ENCODE peak calls at places on chromosomes 11 and 22, in ten cellular contexts. One of them, this sample, is unnamed.

GRCh38 chr11:115887316-115887715 is 383.1 kb upstream of the CADM1 start:
- DNase-seq in PC-9: no peak
- DNase-seq in AG04450: no peak
- DNase-seq in epithelial cell of esophagus: no peak
- DNase-seq in stomach: no peak
- DNase-seq in fibroblast of the aortic adventitia: no peak
- DNase-seq in ovary: no peak
- DNase-seq in thoracic aorta: no peak
- DNase-seq in HFF-Myc: no peak
- DNase-seq in fibroblast of lung: no peak
- DNase-seq in this sample: no peak

GRCh38 chr11:102111011-102111786 is 952 bp downstream of the YAP1 start:
- DNase-seq in PC-9: peak; percentile 82
- DNase-seq in AG04450: no peak
- DNase-seq in epithelial cell of esophagus: peak; percentile 80
- DNase-seq in stomach: peak; percentile 79
- DNase-seq in fibroblast of the aortic adventitia: peak; percentile 77
- DNase-seq in ovary: peak; percentile 88
- DNase-seq in thoracic aorta: peak; percentile 30
- DNase-seq in HFF-Myc: no peak
- DNase-seq in fibroblast of lung: peak; percentile 88
- DNase-seq in this sample: peak; percentile 89

GRCh38 chr22:43862074-43862881 is at the start of gene SULT4A1:
- DNase-seq in PC-9: peak; percentile 37
- DNase-seq in AG04450: no peak
- DNase-seq in epithelial cell of esophagus: peak; percentile 30
- DNase-seq in stomach: no peak
- DNase-seq in fibroblast of the aortic adventitia: peak; percentile 17
- DNase-seq in ovary: no peak
- DNase-seq in thoracic aorta: no peak
- DNase-seq in HFF-Myc: no peak
- DNase-seq in fibroblast of lung: peak; percentile 68
- DNase-seq in this sample: no peak

GRCh38 chr11:10727259-10727851 is 23.7 kb upstream of the CTR9 start:
- DNase-seq in PC-9: no peak
- DNase-seq in AG04450: peak; percentile 39
- DNase-seq in epithelial cell of esophagus: no peak
- DNase-seq in stomach: no peak
- DNase-seq in fibroblast of the aortic adventitia: no peak
- DNase-seq in ovary: no peak
- DNase-seq in thoracic aorta: no peak
- DNase-seq in HFF-Myc: peak; percentile 63
- DNase-seq in fibroblast of lung: peak; percentile 28
- DNase-seq in this sample: peak; percentile 94

GRCh38 chr22:24370426-24370825 is 57.0 kb upstream of the ADORA2A start:
- DNase-seq in PC-9: no peak
- DNase-seq in AG04450: no peak
- DNase-seq in epithelial cell of esophagus: no peak
- DNase-seq in stomach: no peak
- DNase-seq in fibroblast of the aortic adventitia: peak; percentile 66
- DNase-seq in ovary: no peak
- DNase-seq in thoracic aorta: no peak
- DNase-seq in HFF-Myc: no peak
- DNase-seq in fibroblast of lung: peak; percentile 11
- DNase-seq in this sample: peak; percentile 66

GRCh38 chr22:22816171-22816514 is 71.5 kb upstream of the IGLL5 start:
- DNase-seq in PC-9: no peak
- DNase-seq in AG04450: no peak
- DNase-seq in epithelial cell of esophagus: no peak
- DNase-seq in stomach: no peak
- DNase-seq in fibroblast of the aortic adventitia: no peak
- DNase-seq in ovary: no peak
- DNase-seq in thoracic aorta: no peak
- DNase-seq in HFF-Myc: no peak
- DNase-seq in fibroblast of lung: no peak
- DNase-seq in this sample: no peak

GRCh38 chr22:22942511-22943329 is 55.1 kb downstream of the IGLL5 start:
- DNase-seq in PC-9: peak; percentile 22
- DNase-seq in AG04450: no peak
- DNase-seq in epithelial cell of esophagus: peak; percentile 46
- DNase-seq in stomach: peak; percentile 70
- DNase-seq in fibroblast of the aortic adventitia: peak; percentile 68
- DNase-seq in ovary: peak; percentile 14
- DNase-seq in thoracic aorta: no peak
- DNase-seq in HFF-Myc: peak; percentile 38
- DNase-seq in fibroblast of lung: peak; percentile 56
- DNase-seq in this sample: peak; percentile 39

GRCh38 chr22:46738961-46739870 is 1.2 kb upstream of the CERK start:
- DNase-seq in PC-9: peak; percentile 58
- DNase-seq in AG04450: no peak
- DNase-seq in epithelial cell of esophagus: peak; percentile 92
- DNase-seq in stomach: peak; percentile 73
- DNase-seq in fibroblast of the aortic adventitia: peak; percentile 63
- DNase-seq in ovary: peak; percentile 29
- DNase-seq in thoracic aorta: no peak
- DNase-seq in HFF-Myc: no peak
- DNase-seq in fibroblast of lung: peak; percentile 65
- DNase-seq in this sample: peak; percentile 54

GRCh38 chr11:72113170-72113808 is 794 bp upstream of the ANAPC15 start:
- DNase-seq in PC-9: no peak
- DNase-seq in AG04450: no peak
- DNase-seq in epithelial cell of esophagus: peak; percentile 85
- DNase-seq in stomach: no peak
- DNase-seq in fibroblast of the aortic adventitia: peak; percentile 37
- DNase-seq in ovary: no peak
- DNase-seq in thoracic aorta: no peak
- DNase-seq in HFF-Myc: no peak
- DNase-seq in fibroblast of lung: no peak
- DNase-seq in this sample: peak; percentile 7
- H3K4me3 ChIP-seq in PC-9: peak overlapping the region; percentile 56
- H3K4me3 ChIP-seq in AG04450: no peak overlapping the region
- H3K4me3 ChIP-seq in epithelial cell of esophagus: peak overlapping the region; percentile 88
- H3K4me3 ChIP-seq in stomach: peak overlapping the region; percentile 58
- H3K4me3 ChIP-seq in fibroblast of the aortic adventitia: peak overlapping the region; percentile 63
- H3K4me3 ChIP-seq in ovary: peak overlapping the region; percentile 75
- H3K4me3 ChIP-seq in thoracic aorta: peak overlapping the region; percentile 89
- H3K4me3 ChIP-seq in HFF-Myc: peak overlapping the region; percentile 65
- H3K4me3 ChIP-seq in fibroblast of lung: peak overlapping the region; percentile 65
- H3K4me3 ChIP-seq in this sample: no peak overlapping the region

DNA sequence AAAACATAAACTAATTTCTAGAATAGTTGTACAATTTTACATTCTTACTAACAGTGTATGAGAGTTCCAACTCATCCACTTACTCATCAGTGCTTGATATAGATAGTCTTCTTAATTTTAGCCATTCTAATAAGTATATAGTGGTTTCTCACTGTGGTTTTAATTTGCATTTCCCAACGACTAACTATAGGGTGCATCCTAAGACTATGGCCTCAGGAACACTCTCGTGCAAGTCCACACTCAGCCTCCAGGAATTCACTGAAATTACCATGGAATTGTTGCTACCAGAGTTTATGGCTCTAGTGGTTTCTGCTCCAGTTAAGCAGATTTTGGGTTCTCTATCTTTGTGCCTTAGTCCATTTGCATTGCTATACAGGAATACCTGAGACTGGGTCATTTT is 60.1 kb upstream of the GUCY1A2 start:
- DNase-seq in PC-9: no peak
- DNase-seq in AG04450: no peak
- DNase-seq in epithelial cell of esophagus: peak; percentile 6
- DNase-seq in stomach: no peak
- DNase-seq in fibroblast of the aortic adventitia: no peak
- DNase-seq in ovary: no peak
- DNase-seq in thoracic aorta: no peak
- DNase-seq in HFF-Myc: no peak
- DNase-seq in fibroblast of lung: no peak
- DNase-seq in this sample: no peak
- TF ChIP-seq CTCF in PC-9: no peak
- TF ChIP-seq CTCF in AG04450: no peak
- TF ChIP-seq CTCF in epithelial cell of esophagus: no peak
- TF ChIP-seq CTCF in stomach: no peak
- TF ChIP-seq CTCF in fibroblast of the aortic adventitia: no peak
- TF ChIP-seq CTCF in ovary: no peak
- TF ChIP-seq CTCF in thoracic aorta: no peak
- TF ChIP-seq CTCF in HFF-Myc: no peak
- TF ChIP-seq CTCF in fibroblast of lung: no peak
- TF ChIP-seq CTCF in this sample: no peak

GRCh38 chr11:129455756-129456436 is 80.2 kb downstream of the BARX2 start:
- DNase-seq in PC-9: no peak
- DNase-seq in AG04450: no peak
- DNase-seq in epithelial cell of esophagus: peak; percentile 23
- DNase-seq in stomach: no peak
- DNase-seq in fibroblast of the aortic adventitia: peak; percentile 4
- DNase-seq in ovary: no peak
- DNase-seq in thoracic aorta: no peak
- DNase-seq in HFF-Myc: no peak
- DNase-seq in fibroblast of lung: no peak
- DNase-seq in this sample: no peak
- H3K4me3 ChIP-seq in PC-9: no peak overlapping the region
- H3K4me3 ChIP-seq in AG04450: no peak overlapping the region
- H3K4me3 ChIP-seq in epithelial cell of esophagus: no peak overlapping the region
- H3K4me3 ChIP-seq in stomach: no peak overlapping the region
- H3K4me3 ChIP-seq in fibroblast of the aortic adventitia: no peak overlapping the region
- H3K4me3 ChIP-seq in ovary: no peak overlapping the region
- H3K4me3 ChIP-seq in thoracic aorta: no peak overlapping the region
- H3K4me3 ChIP-seq in HFF-Myc: no peak overlapping the region
- H3K4me3 ChIP-seq in fibroblast of lung: no peak overlapping the region
- H3K4me3 ChIP-seq in this sample: no peak overlapping the region

GRCh38 chr11:31050061-31050790 is 319.3 kb downstream of the DCDC1 start:
- DNase-seq in PC-9: peak; percentile 5
- DNase-seq in AG04450: no peak
- DNase-seq in epithelial cell of esophagus: no peak
- DNase-seq in stomach: peak; percentile 33
- DNase-seq in fibroblast of the aortic adventitia: no peak
- DNase-seq in ovary: no peak
- DNase-seq in thoracic aorta: no peak
- DNase-seq in HFF-Myc: no peak
- DNase-seq in fibroblast of lung: no peak
- DNase-seq in this sample: no peak

DNA sequence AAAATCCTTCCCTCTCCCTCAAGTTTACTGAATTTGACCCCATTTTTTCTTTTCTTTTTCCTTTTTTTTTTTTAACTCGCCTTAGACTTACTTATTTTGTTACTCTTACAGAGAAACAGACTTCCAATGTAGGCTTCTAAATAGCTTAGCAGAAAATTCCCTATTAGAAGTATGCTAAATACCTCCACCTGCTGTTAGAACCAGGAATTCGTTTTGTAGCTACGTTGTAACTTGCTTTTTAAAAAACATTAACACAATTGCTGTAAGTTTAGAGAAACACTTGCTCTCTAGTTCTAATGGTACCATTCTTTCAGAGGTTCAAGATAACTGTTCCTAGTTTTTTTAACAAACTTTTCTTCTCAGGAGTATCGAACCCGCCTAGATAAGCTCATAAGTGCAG is 324.2 kb downstream of the DCDC1 start:
- DNase-seq in PC-9: no peak
- DNase-seq in AG04450: no peak
- DNase-seq in epithelial cell of esophagus: peak; percentile 9
- DNase-seq in stomach: no peak
- DNase-seq in fibroblast of the aortic adventitia: peak; percentile 27
- DNase-seq in ovary: no peak
- DNase-seq in thoracic aorta: no peak
- DNase-seq in HFF-Myc: no peak
- DNase-seq in fibroblast of lung: peak; percentile 6
- DNase-seq in this sample: no peak
- TF ChIP-seq CTCF in PC-9: peak; percentile 30
- TF ChIP-seq CTCF in AG04450: peak; percentile 22
- TF ChIP-seq CTCF in epithelial cell of esophagus: no peak
- TF ChIP-seq CTCF in stomach: no peak
- TF ChIP-seq CTCF in fibroblast of the aortic adventitia: peak; percentile 29
- TF ChIP-seq CTCF in ovary: no peak
- TF ChIP-seq CTCF in thoracic aorta: no peak
- TF ChIP-seq CTCF in HFF-Myc: no peak
- TF ChIP-seq CTCF in fibroblast of lung: peak; percentile 25
- TF ChIP-seq CTCF in this sample: no peak

GRCh38 chr22:29078869-29079207 is 6.0 kb downstream of the KREMEN1 start:
- DNase-seq in PC-9: no peak
- DNase-seq in AG04450: no peak
- DNase-seq in epithelial cell of esophagus: no peak
- DNase-seq in stomach: no peak
- DNase-seq in fibroblast of the aortic adventitia: no peak
- DNase-seq in ovary: no peak
- DNase-seq in thoracic aorta: no peak
- DNase-seq in HFF-Myc: no peak
- DNase-seq in fibroblast of lung: no peak
- DNase-seq in this sample: no peak

GRCh38 chr22:29079218-29079901 is 6.5 kb downstream of the KREMEN1 start:
- DNase-seq in PC-9: no peak
- DNase-seq in AG04450: no peak
- DNase-seq in epithelial cell of esophagus: no peak
- DNase-seq in stomach: no peak
- DNase-seq in fibroblast of the aortic adventitia: peak; percentile 37
- DNase-seq in ovary: no peak
- DNase-seq in thoracic aorta: no peak
- DNase-seq in HFF-Myc: peak; percentile 35
- DNase-seq in fibroblast of lung: no peak
- DNase-seq in this sample: no peak

GRCh38 chr22:29081499-29082236 is 8.8 kb downstream of the KREMEN1 start:
- DNase-seq in PC-9: no peak
- DNase-seq in AG04450: no peak
- DNase-seq in epithelial cell of esophagus: no peak
- DNase-seq in stomach: no peak
- DNase-seq in fibroblast of the aortic adventitia: peak; percentile 23
- DNase-seq in ovary: no peak
- DNase-seq in thoracic aorta: no peak
- DNase-seq in HFF-Myc: no peak
- DNase-seq in fibroblast of lung: no peak
- DNase-seq in this sample: no peak

GRCh38 chr22:29078036-29078868 is 5.4 kb downstream of the KREMEN1 start:
- DNase-seq in PC-9: no peak
- DNase-seq in AG04450: no peak
- DNase-seq in epithelial cell of esophagus: no peak
- DNase-seq in stomach: no peak
- DNase-seq in fibroblast of the aortic adventitia: no peak
- DNase-seq in ovary: no peak
- DNase-seq in thoracic aorta: no peak
- DNase-seq in HFF-Myc: no peak
- DNase-seq in fibroblast of lung: no peak
- DNase-seq in this sample: no peak

DNA sequence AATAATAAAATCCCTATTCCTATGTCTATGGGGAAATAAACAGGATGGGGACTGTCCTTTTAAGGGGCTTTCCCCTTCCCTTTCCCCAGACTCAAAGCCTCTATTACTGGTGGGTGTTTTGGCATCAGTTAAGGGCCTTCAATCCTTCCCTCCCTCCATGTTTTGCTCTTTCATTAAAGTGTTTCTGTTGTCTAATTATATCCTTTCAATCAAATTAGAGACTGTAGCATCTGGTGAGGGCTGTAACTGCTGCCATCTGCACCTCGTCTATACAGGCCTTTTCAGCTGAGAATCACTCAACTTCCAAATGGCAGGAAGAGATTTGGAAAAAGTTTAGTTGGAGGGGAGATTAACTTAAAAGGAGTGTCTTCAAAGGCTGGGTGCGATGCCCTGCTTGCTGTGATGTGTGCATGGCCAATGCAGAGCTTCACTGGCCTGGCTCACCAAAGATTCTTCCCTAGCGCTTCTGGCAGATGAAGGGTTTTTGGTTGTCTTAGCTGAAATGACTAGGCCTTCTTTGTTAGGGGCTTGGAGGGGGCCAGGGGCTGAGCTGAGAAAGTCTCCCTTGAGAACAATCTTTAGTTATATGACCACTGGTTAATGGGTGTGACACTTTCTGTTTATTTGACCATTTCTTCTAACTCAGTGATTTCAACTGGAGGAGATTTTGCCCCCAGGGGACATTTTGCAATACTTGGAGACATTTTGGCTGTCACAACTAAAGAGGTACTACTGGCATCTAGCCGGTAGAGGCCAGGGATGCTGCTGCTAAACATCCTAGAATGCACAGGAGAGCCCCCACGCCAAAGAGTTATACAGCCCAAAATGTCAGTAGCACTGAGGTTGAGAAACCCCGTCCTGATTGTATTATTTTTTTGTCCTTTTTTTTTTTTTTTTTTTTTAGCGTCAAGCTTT is 7.5 kb downstream of the KREMEN1 start:
- DNase-seq in PC-9: no peak
- DNase-seq in AG04450: no peak
- DNase-seq in epithelial cell of esophagus: peak; percentile 58
- DNase-seq in stomach: no peak
- DNase-seq in fibroblast of the aortic adventitia: peak; percentile 30
- DNase-seq in ovary: no peak
- DNase-seq in thoracic aorta: no peak
- DNase-seq in HFF-Myc: no peak
- DNase-seq in fibroblast of lung: no peak
- DNase-seq in this sample: peak; percentile 54
- H3K4me3 ChIP-seq in PC-9: no peak overlapping the region
- H3K4me3 ChIP-seq in AG04450: no peak overlapping the region
- H3K4me3 ChIP-seq in epithelial cell of esophagus: no peak overlapping the region
- H3K4me3 ChIP-seq in stomach: no peak overlapping the region
- H3K4me3 ChIP-seq in fibroblast of the aortic adventitia: no peak overlapping the region
- H3K4me3 ChIP-seq in ovary: no peak overlapping the region
- H3K4me3 ChIP-seq in thoracic aorta: no peak overlapping the region
- H3K4me3 ChIP-seq in HFF-Myc: no peak overlapping the region
- H3K4me3 ChIP-seq in fibroblast of lung: no peak overlapping the region
- H3K4me3 ChIP-seq in this sample: no peak overlapping the region